ENCODE peak calls at places on chromosomes 12 and 14, in seven cellular contexts. R is lower lobe of right lung; J is H9; K is CD8-positive, alpha-beta T cell; H is glutamatergic neuron; I is choroid plexus epithelial cell; C is body of pancreas. O is an unnamed sample.

GRCh38 chr12:56805282-56805855 is 42.2 kb downstream of the HSD17B6 start:
- DNase-seq in R (no peak), J (no peak), K (no peak), H (no peak), I (no peak), C (no peak), O (no peak)

GRCh38 chr12:16692099-16692498 is 86.1 kb upstream of the LMO3 start:
- DNase-seq in R (no peak), J (no peak), K (no peak), H (no peak), I (no peak), C (no peak), O (no peak)

GRCh38 chr12:8886515-8887284 is 27.6 kb upstream of the PHC1 start:
- DNase-seq in R (no peak), J (no peak), K (no peak), H (no peak), I (no peak), C (no peak), O (no peak)

GRCh38 chr14:64247186-64247585 is 47.0 kb downstream of the ESR2 start:
- DNase-seq in R (no peak), J (no peak), K (no peak), H (no peak), I (no peak), C (no peak), O (no peak)

GRCh38 chr14:38958589-38958988 is 144.4 kb downstream of the SEC23A start:
- DNase-seq in R (no peak), J (no peak), K (no peak), H (no peak), I (peak; percentile 15), C (no peak), O (no peak)

GRCh38 chr12:113903381-113903863 is 62.7 kb downstream of the RBM19 start:
- DNase-seq in R (no peak), J (no peak), K (no peak), H (no peak), I (peak; percentile 36), C (no peak), O (no peak)

GRCh38 chr12:4450551-4451112 is 5.0 kb upstream of the FGF6 start:
- DNase-seq in R (no peak), J (peak; percentile 72), K (no peak), H (no peak), I (peak; percentile 48), C (no peak), O (no peak)

GRCh38 chr12:57195655-57196371 is 20.8 kb upstream of the NXPH4 start:
- DNase-seq in R (no peak), J (no peak), K (no peak), H (no peak), I (no peak), C (no peak), O (no peak)

GRCh38 chr14:61321385-61322010 is at the start of gene PRKCH:
- DNase-seq in R (peak; percentile 91), J (peak; percentile 74), K (peak; percentile 71), H (peak; percentile 50), I (peak; percentile 47), C (peak; percentile 86), O (peak; percentile 79)

GRCh38 chr12:75564398-75564797 is 53.0 kb upstream of the KRR1 start:
- DNase-seq in R (no peak), J (no peak), K (no peak), H (no peak), I (no peak), C (no peak), O (no peak)

GRCh38 chr12:25052191-25053020 is 103.5 kb upstream of the BCAT1 start:
- DNase-seq in R (no peak), J (no peak), K (peak; percentile 27), H (no peak), I (peak; percentile 34), C (peak; percentile 70), O (peak; percentile 79)

GRCh38 chr14:50560929-50561280 is 960 bp downstream of the ATL1 start:
- DNase-seq in R (peak; percentile 92), J (peak; percentile 36), K (no peak), H (peak; percentile 90), I (peak; percentile 58), C (peak; percentile 79), O (peak; percentile 50)

GRCh38 chr12:49824886-49825285 is 3.3 kb downstream of the NCKAP5L start:
- DNase-seq in R (no peak), J (no peak), K (no peak), H (no peak), I (peak; percentile 59), C (peak; percentile 59), O (peak; percentile 82)

GRCh38 chr14:98964171-98964570 is 307.8 kb downstream of the BCL11B start:
- DNase-seq in R (no peak), J (peak; percentile 26), K (no peak), H (no peak), I (no peak), C (no peak), O (no peak)

GRCh38 chr14:37056473-37056872 is 115.9 kb downstream of the SLC25A21 start:
- DNase-seq in R (no peak), J (no peak), K (no peak), H (no peak), I (peak; percentile 97), C (no peak), O (no peak)

DNA sequence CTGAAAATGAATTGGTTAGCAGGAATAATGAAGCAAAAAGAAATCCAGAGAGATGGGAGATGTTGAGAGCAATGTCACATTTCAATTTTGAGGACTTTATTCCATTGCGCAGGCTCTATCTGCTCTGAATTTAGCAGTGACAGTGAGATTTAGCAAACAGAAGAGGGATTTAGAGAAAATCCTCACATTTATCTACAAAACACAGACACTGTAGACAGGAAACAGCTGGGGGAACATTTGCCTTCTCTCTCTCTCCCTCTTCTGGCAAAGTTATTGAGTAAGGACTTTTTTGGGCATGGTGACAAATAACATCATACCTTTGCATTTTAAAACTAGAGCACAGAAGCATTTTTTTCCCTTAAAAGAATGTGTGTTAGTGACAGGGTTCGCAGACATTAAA is at the start of gene IGF1:
- DNase-seq in R (no peak), J (no peak), K (no peak), H (no peak), I (peak; percentile 66), C (no peak), O (no peak)
- TF ChIP-seq CTCF in R (no peak), J (no peak), K (no peak), H (no peak), I (peak; percentile 50), C (no peak), O (no peak)

GRCh38 chr14:90399541-90400444 is 3.0 kb downstream of the CALM1 start:
- DNase-seq in R (peak; percentile 93), J (peak; percentile 90), K (peak; percentile 75), H (peak; percentile 87), I (peak; percentile 95), C (peak; percentile 95), O (peak; percentile 82)
- TF ChIP-seq CTCF in R (peak; percentile 99), J (peak; percentile 100), K (peak; percentile 100), H (peak; percentile 94), I (peak; percentile 100), C (peak; percentile 99), O (peak; percentile 100)

GRCh38 chr12:47795121-47795813 is 22.2 kb downstream of the SLC48A1 start:
- DNase-seq in R (no peak), J (no peak), K (no peak), H (no peak), I (no peak), C (no peak), O (no peak)

GRCh38 chr12:47795814-47796411 is 22.9 kb downstream of the SLC48A1 start:
- DNase-seq in R (no peak), J (no peak), K (no peak), H (no peak), I (no peak), C (no peak), O (no peak)

GRCh38 chr12:47798481-47798948 is 21.2 kb downstream of the HDAC7 start:
- DNase-seq in R (no peak), J (no peak), K (no peak), H (no peak), I (no peak), C (no peak), O (no peak)

GRCh38 chr12:47799357-47799955 is 20.2 kb downstream of the HDAC7 start:
- DNase-seq in R (no peak), J (no peak), K (no peak), H (no peak), I (no peak), C (no peak), O (no peak)

GRCh38 chr12:47797432-47797831 is 22.3 kb downstream of the HDAC7 start:
- DNase-seq in R (no peak), J (peak; percentile 80), K (no peak), H (no peak), I (no peak), C (no peak), O (no peak)
- TF ChIP-seq CTCF in R (peak; percentile 22), J (peak; percentile 65), K (peak; percentile 35), H (no peak), I (peak; percentile 53), C (no peak), O (peak; percentile 21)

GRCh38 chr12:227286-227915 is 13.4 kb upstream of the SLC6A12 start:
- DNase-seq in R (no peak), J (peak; percentile 23), K (no peak), H (no peak), I (no peak), C (no peak), O (no peak)

GRCh38 chr12:225012-225411 is 11.1 kb upstream of the SLC6A12 start:
- DNase-seq in R (no peak), J (peak; percentile 24), K (no peak), H (no peak), I (no peak), C (no peak), O (no peak)

GRCh38 chr12:224330-224729 is 10.4 kb upstream of the SLC6A12 start:
- DNase-seq in R (no peak), J (peak; percentile 22), K (no peak), H (no peak), I (no peak), C (no peak), O (no peak)

GRCh38 chr12:227923-228845 is 14.2 kb upstream of the SLC6A12 start:
- DNase-seq in R (no peak), J (peak; percentile 20), K (no peak), H (no peak), I (no peak), C (no peak), O (no peak)

DNA sequence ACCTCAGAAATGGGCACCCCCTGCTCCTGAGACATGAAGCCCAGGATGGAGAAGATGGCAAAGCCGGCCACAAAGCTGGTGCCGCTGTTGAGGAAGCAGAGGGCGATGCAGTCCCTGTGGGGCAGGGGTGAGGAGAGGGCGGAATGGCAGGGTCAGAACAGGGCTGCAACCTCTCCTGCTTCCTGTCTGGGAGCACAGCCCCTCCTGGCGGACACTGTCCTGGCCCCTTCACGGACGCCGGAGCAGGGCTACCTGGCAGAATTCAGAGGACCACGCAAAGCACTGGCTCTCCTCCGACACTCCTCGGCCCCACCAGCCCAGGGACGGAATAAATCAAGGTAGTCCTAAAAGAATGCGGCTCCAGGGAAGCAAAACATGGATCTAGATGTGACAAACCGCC is 12.4 kb upstream of the SLC6A12 start:
- DNase-seq in R (no peak), J (peak; percentile 78), K (no peak), H (no peak), I (no peak), C (no peak), O (no peak)
- TF ChIP-seq CTCF in R (no peak), J (peak; percentile 53), K (no peak), H (no peak), I (no peak), C (no peak), O (no peak)

GRCh38 chr12:3122841-3123678 is 45.9 kb downstream of the TSPAN9 start:
- DNase-seq in R (no peak), J (peak; percentile 54), K (no peak), H (no peak), I (peak; percentile 69), C (peak; percentile 30), O (no peak)
- TF ChIP-seq CTCF in R (peak; percentile 28), J (peak; percentile 17), K (no peak), H (no peak), I (peak; percentile 50), C (no peak), O (no peak)

GRCh38 chr14:60165547-60165876 is 314 bp upstream of the DHRS7 start:
- DNase-seq in R (no peak), J (no peak), K (no peak), H (no peak), I (no peak), C (no peak), O (no peak)
- TF ChIP-seq CTCF in R (no peak), J (no peak), K (no peak), H (no peak), I (no peak), C (no peak), O (no peak)

O was measured in CD14-positive monocyte.